ENCODE peak calls at places on chromosomes 6 and 20, in six cellular contexts. R is H1, O is left ventricle myocardium inferior, M is fibroblast of lung, H is A673, Y is IMR-90. U is an unnamed sample.

GRCh38 chr6:89763550-89763949 is 56.0 kb downstream of the MDN1 start:
- DNase-seq in R (no peak), O (no peak), M (peak; percentile 19), H (no peak), Y (peak; percentile 68), U (no peak)

GRCh38 chr6:17352302-17352701 is 41.1 kb upstream of the CAP2 start:
- DNase-seq in R (no peak), O (no peak), M (no peak), H (no peak), Y (peak; percentile 38), U (no peak)

GRCh38 chr20:21559305-21559704 is 45.4 kb upstream of the NKX2-2 start:
- DNase-seq in R (no peak), O (no peak), M (no peak), H (no peak), Y (no peak), U (no peak)

GRCh38 chr6:91716361-91716760 is 1129.5 kb upstream of the MAP3K7 start:
- DNase-seq in R (no peak), O (no peak), M (no peak), H (no peak), Y (no peak), U (no peak)

GRCh38 chr6:110781522-110782200 is 33.6 kb downstream of the CDK19 start:
- DNase-seq in R (no peak), O (no peak), M (no peak), H (no peak), Y (no peak), U (peak; percentile 27)

GRCh38 chr6:35140991-35141720 is at the start of gene TCP11:
- DNase-seq in R (no peak), O (peak; percentile 28), M (no peak), H (no peak), Y (no peak), U (no peak)

GRCh38 chr20:32006841-32007786 is 3.1 kb upstream of the CCM2L start:
- DNase-seq in R (no peak), O (no peak), M (no peak), H (peak; percentile 38), Y (no peak), U (no peak)

GRCh38 chr6:85015396-85015990 is 251.1 kb upstream of the TBX18 start:
- DNase-seq in R (peak; percentile 57), O (peak; percentile 40), M (peak; percentile 62), H (peak; percentile 77), Y (peak; percentile 42), U (no peak)

GRCh38 chr6:111711476-111711875 is 105.8 kb upstream of the TRAF3IP2 start:
- DNase-seq in R (no peak), O (peak; percentile 45), M (no peak), H (no peak), Y (no peak), U (no peak)

GRCh38 chr6:116447496-116448011 is 13.6 kb upstream of the CALHM6 start:
- DNase-seq in R (no peak), O (no peak), M (peak; percentile 99), H (no peak), Y (peak; percentile 99), U (peak; percentile 69)

GRCh38 chr6:157579467-157580031 is 198.6 kb downstream of the ZDHHC14 start:
- DNase-seq in R (no peak), O (no peak), M (no peak), H (no peak), Y (no peak), U (peak; percentile 28)

GRCh38 chr6:129598244-129599187 is 111.5 kb downstream of the ARHGAP18 start:
- DNase-seq in R (no peak), O (no peak), M (peak; percentile 91), H (peak; percentile 86), Y (peak; percentile 84), U (no peak)

GRCh38 chr6:53651149-53651763 is 14.3 kb downstream of the KLHL31 start:
- DNase-seq in R (peak; percentile 10), O (no peak), M (peak; percentile 88), H (peak; percentile 88), Y (peak; percentile 78), U (peak; percentile 78)

GRCh38 chr6:163872335-163872734 is 457.8 kb downstream of the QKI start:
- DNase-seq in R (no peak), O (no peak), M (peak; percentile 90), H (peak; percentile 45), Y (peak; percentile 98), U (peak; percentile 80)

GRCh38 chr20:51373713-51374481 is 168.6 kb downstream of the NFATC2 start:
- DNase-seq in R (no peak), O (no peak), M (no peak), H (no peak), Y (no peak), U (no peak)

GRCh38 chr6:84512396-84512795 is 252.0 kb downstream of the TBX18 start:
- DNase-seq in R (no peak), O (no peak), M (peak; percentile 74), H (no peak), Y (no peak), U (no peak)

GRCh38 chr20:61932711-61933480 is 132.8 kb downstream of the TAF4 start:
- DNase-seq in R (no peak), O (peak; percentile 7), M (no peak), H (no peak), Y (no peak), U (no peak)

GRCh38 chr6:89298680-89299450 is 16.2 kb downstream of the GABRR2 start:
- DNase-seq in R (no peak), O (no peak), M (peak; percentile 92), H (peak; percentile 56), Y (peak; percentile 84), U (no peak)

GRCh38 chr20:49699200-49699992 is 14.3 kb downstream of the B4GALT5 start:
- DNase-seq in R (no peak), O (no peak), M (peak; percentile 26), H (peak; percentile 39), Y (peak; percentile 67), U (peak; percentile 84)

GRCh38 chr6:14312497-14312896 is 194.9 kb downstream of the CD83 start:
- DNase-seq in R (no peak), O (no peak), M (no peak), H (no peak), Y (no peak), U (no peak)

GRCh38 chr20:19787366-19787765 is 29.3 kb downstream of the RIN2 start:
- DNase-seq in R (no peak), O (no peak), M (no peak), H (no peak), Y (no peak), U (no peak)
- H3K27ac ChIP-seq in R (no peak overlapping the region), O (peak overlapping the region; percentile 90), M (no peak overlapping the region), H (no peak overlapping the region), Y (no peak overlapping the region), U (no peak overlapping the region)

GRCh38 chr6:33961686-33962085 is 157.9 kb upstream of the MLN start:
- DNase-seq in R (no peak), O (no peak), M (no peak), H (no peak), Y (no peak), U (no peak)

GRCh38 chr6:33962186-33962585 is 158.4 kb upstream of the MLN start:
- DNase-seq in R (no peak), O (no peak), M (peak; percentile 15), H (peak; percentile 19), Y (peak; percentile 15), U (peak; percentile 68)

GRCh38 chr6:33959661-33960344 is 156.0 kb upstream of the MLN start:
- DNase-seq in R (no peak), O (no peak), M (no peak), H (no peak), Y (no peak), U (no peak)

GRCh38 chr6:33958863-33959651 is 155.3 kb upstream of the MLN start:
- DNase-seq in R (no peak), O (no peak), M (no peak), H (peak; percentile 15), Y (no peak), U (no peak)

GRCh38 chr6:33960345-33961313 is 156.8 kb upstream of the MLN start:
- DNase-seq in R (no peak), O (no peak), M (no peak), H (no peak), Y (no peak), U (no peak)
- H3K27me3 ChIP-seq in R (no peaks in the 10 kb centered on the region), O (peaks cover 100% of the 10 kb centered on the region), M (no peaks in the 10 kb centered on the region), H (no peaks in the 10 kb centered on the region), Y (peaks cover 43% of the 10 kb centered on the region), U (no peaks in the 10 kb centered on the region)

DNA sequence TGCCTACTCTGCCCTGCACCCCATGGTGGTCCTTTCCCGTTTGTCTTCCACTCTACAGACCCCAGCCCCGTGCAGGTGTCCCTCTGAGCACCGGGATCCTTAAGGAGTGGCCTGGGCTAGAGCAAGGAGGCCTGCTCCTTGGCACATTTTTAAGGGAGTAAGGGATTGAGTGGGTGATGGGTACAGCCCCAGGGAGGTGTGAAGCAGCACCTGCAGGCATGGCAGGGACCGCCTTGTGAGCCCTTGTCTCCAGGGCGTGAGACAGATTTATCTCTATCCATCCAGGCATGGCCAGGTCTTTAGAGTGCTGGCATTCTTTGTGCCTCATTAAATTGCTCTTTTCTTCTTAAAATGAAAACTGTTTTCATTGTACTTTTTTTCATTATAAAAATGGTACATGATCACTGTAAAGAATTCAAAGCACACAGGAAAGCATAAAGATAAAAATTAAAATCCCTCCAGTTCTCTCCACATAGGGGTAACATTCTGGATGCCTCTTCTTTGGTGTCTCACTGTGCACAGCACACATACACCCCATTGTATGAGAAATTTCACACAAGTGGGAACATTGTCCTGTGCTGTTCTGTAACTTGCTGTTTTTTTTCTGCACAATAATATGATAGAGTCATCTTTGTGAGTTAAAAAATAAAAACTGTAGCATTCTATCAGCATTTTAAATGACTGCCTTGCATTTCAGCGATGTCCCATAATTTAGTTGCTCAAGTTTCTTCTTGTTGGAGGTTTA is 31.9 kb upstream of the ZNF831 start:
- DNase-seq in R (no peak), O (no peak), M (no peak), H (no peak), Y (no peak), U (no peak)
- H3K27ac ChIP-seq in R (no peak overlapping the region), O (no peak overlapping the region), M (no peak overlapping the region), H (no peak overlapping the region), Y (no peak overlapping the region), U (no peak overlapping the region)

GRCh38 chr6:10410214-10410873 is 4.5 kb downstream of the TFAP2A start:
- DNase-seq in R (no peak), O (no peak), M (no peak), H (no peak), Y (no peak), U (no peak)
- H3K27me3 ChIP-seq in R (peaks cover 98% of the 10 kb centered on the region), O (peaks cover 100% of the 10 kb centered on the region), M (peaks cover 60% of the 10 kb centered on the region), H (no peaks in the 10 kb centered on the region), Y (peaks cover 56% of the 10 kb centered on the region), U (no peaks in the 10 kb centered on the region)

DNA sequence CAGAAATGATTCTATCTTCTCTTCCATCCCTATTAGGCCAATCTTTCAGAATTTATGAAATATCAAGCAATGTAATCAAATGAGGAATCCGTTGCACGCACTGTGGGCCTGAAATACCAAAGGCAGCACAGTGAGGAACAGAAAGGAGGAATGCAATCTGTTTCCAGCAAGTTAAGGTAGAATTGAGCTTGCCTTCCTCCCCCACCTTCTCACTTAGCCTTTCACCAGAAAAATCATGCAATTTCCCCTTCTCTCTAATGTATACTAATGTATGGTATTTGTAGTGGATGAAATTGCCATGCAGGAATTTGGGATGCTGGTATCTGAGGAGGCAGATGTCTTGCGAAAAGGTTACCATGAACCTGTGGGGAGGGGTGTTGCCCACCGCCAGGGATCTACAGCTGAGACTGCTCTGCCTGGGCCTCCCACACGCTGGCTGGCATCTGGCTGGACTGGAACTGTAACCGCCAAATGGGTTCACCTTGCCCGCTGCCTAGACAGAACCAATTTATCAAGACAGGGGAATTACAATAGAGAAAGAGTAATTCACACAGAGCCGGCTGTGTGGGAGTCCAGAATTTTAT is 222.4 kb upstream of the MYLIP start:
- DNase-seq in R (no peak), O (no peak), M (no peak), H (no peak), Y (no peak), U (no peak)
- H3K27ac ChIP-seq in R (no peak overlapping the region), O (no peak overlapping the region), M (no peak overlapping the region), H (no peak overlapping the region), Y (no peak overlapping the region), U (no peak overlapping the region)

U was measured in foreskin keratinocyte.